ENCODE peak calls at places on chromosomes 1 and 21, in five cellular contexts. Y, B, K, C and R are unnamed samples.

GRCh38 chr1:220372451-220372850 is 100.2 kb upstream of the RAB3GAP2 start:
- DNase-seq in C (no peak), B (no peak), Y (no peak), K (no peak), R (no peak)

GRCh38 chr1:45644661-45645060 is 20.8 kb upstream of the CCDC17 start:
- DNase-seq in Y (no peak), B (no peak), K (no peak), C (no peak), R (no peak)

GRCh38 chr1:94677714-94678113 is 136.2 kb upstream of the F3 start:
- DNase-seq in Y (no peak), B (no peak), C (no peak), K (no peak), R (no peak)

GRCh38 chr1:1079408-1080121 is 5.5 kb upstream of the RNF223 start:
- DNase-seq in B (no peak), K (peak), Y (peak), C (peak), R (peak)

GRCh38 chr1:15700510-15700909 is 16.4 kb downstream of the PLEKHM2 start:
- DNase-seq in K (no peak), Y (no peak), C (no peak), B (no peak), R (peak)

GRCh38 chr1:243431591-243431990 is 175.8 kb downstream of the SDCCAG8 start:
- DNase-seq in B (no peak), C (no peak), Y (no peak), K (no peak), R (no peak)

GRCh38 chr21:9767592-9768375 is 753.6 kb upstream of the TPTE start:
- DNase-seq in B (no peak), Y (no peak), K (no peak), C (no peak), R (no peak)

GRCh38 chr21:44681861-44682579 is at the start of gene KRTAP12-1:
- DNase-seq in C (peak), K (peak), Y (no peak), B (no peak), R (no peak)

GRCh38 chr1:236492378-236492777 is 31.4 kb upstream of the LGALS8 start:
- DNase-seq in C (no peak), Y (no peak), B (no peak), K (no peak), R (no peak)

GRCh38 chr1:86788300-86789206 is 84.2 kb downstream of the SH3GLB1 start:
- DNase-seq in K (no peak), Y (no peak), B (no peak), C (peak), R (peak)

GRCh38 chr1:86860020-86860419 is 53.9 kb downstream of the SELENOF start:
- DNase-seq in C (no peak), Y (no peak), K (no peak), B (no peak), R (no peak)

GRCh38 chr1:63603810-63604209 is 10.6 kb downstream of the PGM1 start:
- DNase-seq in B (no peak), C (no peak), K (no peak), Y (no peak), R (no peak)

GRCh38 chr1:109595540-109595939 is 23.9 kb downstream of the GNAT2 start:
- DNase-seq in Y (no peak), C (no peak), B (no peak), K (no peak), R (peak)

GRCh38 chr1:17351598-17352324 is 20.2 kb upstream of the PADI6 start:
- DNase-seq in Y (no peak), K (no peak), B (no peak), C (no peak), R (no peak)

GRCh38 chr1:48873944-48874343 is 97.3 kb upstream of the BEND5 start:
- DNase-seq in C (no peak), Y (no peak), K (no peak), B (no peak), R (no peak)

GRCh38 chr1:81664341-81664740 is 136.4 kb upstream of the ADGRL2 start:
- DNase-seq in C (no peak), K (no peak), Y (no peak), B (no peak), R (peak)

GRCh38 chr1:89887270-89887669 is 66.4 kb downstream of the LRRC8D start:
- DNase-seq in K (no peak), B (no peak), C (no peak), Y (no peak), R (peak)

GRCh38 chr21:43904316-43904925 is 39.4 kb downstream of the AGPAT3 start:
- DNase-seq in C (peak), B (no peak), K (no peak), Y (no peak), R (no peak)

GRCh38 chr1:223257856-223258255 is 106.1 kb downstream of the SUSD4 start:
- DNase-seq in B (no peak), Y (no peak), C (no peak), K (no peak), R (no peak)

GRCh38 chr1:246768403-246769020 is 44.3 kb downstream of the SCCPDH start:
- DNase-seq in Y (no peak), K (no peak), B (no peak), C (no peak), R (no peak)

GRCh38 chr1:10980094-10980577 is 32.3 kb upstream of the TARDBP start:
- DNase-seq in B (no peak), Y (peak), C (peak), K (no peak), R (peak)

GRCh38 chr21:40340357-40340756 is 473.1 kb downstream of the PCP4 start:
- DNase-seq in C (no peak), K (no peak), Y (no peak), B (no peak), R (no peak)

GRCh38 chr1:220887202-220887867 is 8.1 kb downstream of the HLX start:
- DNase-seq in B (no peak), Y (no peak), K (no peak), C (no peak), R (no peak)

GRCh38 chr1:204084247-204084772 is 11.4 kb downstream of the SOX13 start:
- DNase-seq in B (no peak), Y (no peak), K (peak), C (peak), R (no peak)

GRCh38 chr21:16797530-16797929 is 715.3 kb upstream of the CXADR start:
- DNase-seq in Y (no peak), K (no peak), C (no peak), B (no peak), R (no peak)

GRCh38 chr1:70034403-70034802 is 171.0 kb downstream of the LRRC40 start:
- DNase-seq in Y (peak), B (no peak), C (no peak), K (peak), R (peak)

GRCh38 chr1:66176012-66176715 is 357.8 kb upstream of the SGIP1 start:
- DNase-seq in B (no peak), K (no peak), Y (no peak), C (no peak), R (peak)

GRCh38 chr1:27233677-27234053 is 767 bp upstream of the WDTC1 start:
- DNase-seq in B (peak), C (no peak), K (no peak), Y (no peak), R (no peak)

GRCh38 chr1:3634059-3634800 is 9.4 kb downstream of the TPRG1L start:
- DNase-seq in C (no peak), Y (no peak), K (no peak), B (no peak), R (no peak)

GRCh38 chr1:153733970-153734369 is 6.1 kb downstream of the INTS3 start:
- DNase-seq in B (no peak), K (no peak), Y (no peak), C (no peak), R (no peak)

GRCh38 chr1:157045251-157046218 is at the start of gene ARHGEF11:
- DNase-seq in C (peak), B (no peak), Y (peak), K (peak), R (peak)

GRCh38 chr1:97042551-97042950 is 321.0 kb downstream of the PTBP2 start:
- DNase-seq in B (no peak), C (no peak), K (no peak), Y (no peak), R (peak)

GRCh38 chr1:233113009-233113712 is 162.8 kb downstream of the NTPCR start:
- DNase-seq in Y (peak), C (peak), K (no peak), B (peak), R (peak)